ENCODE peak calls at places on chromosomes 11 and 22, in five cellular contexts. L, Z, I, E and C are unnamed samples.

GRCh38 chr11:1744137-1744878 is 6.1 kb downstream of the IFITM10 start:
- DNase-seq in L (no peak), Z (no peak), I (no peak), E (no peak), C (no peak)

GRCh38 chr11:99260696-99261095 is 239.9 kb downstream of the CNTN5 start:
- DNase-seq in L (no peak), Z (no peak), I (no peak), E (no peak), C (no peak)

GRCh38 chr22:29154364-29155048 is 51.2 kb upstream of the EMID1 start:
- DNase-seq in L (peak), Z (no peak), I (peak), E (peak), C (peak)

GRCh38 chr22:36236338-36237319 is 2.7 kb downstream of the APOL2 start:
- DNase-seq in L (no peak), Z (no peak), I (no peak), E (no peak), C (no peak)

GRCh38 chr11:17538731-17539130 is 5.5 kb downstream of the USH1C start:
- DNase-seq in L (no peak), Z (no peak), I (no peak), E (no peak), C (no peak)

GRCh38 chr22:41341990-41342389 is 39.8 kb upstream of the TEF start:
- DNase-seq in L (no peak), Z (peak), I (no peak), E (no peak), C (no peak)

GRCh38 chr11:102936864-102937509 is 18.5 kb downstream of the MMP13 start:
- DNase-seq in L (no peak), Z (peak), I (no peak), E (no peak), C (no peak)

GRCh38 chr11:96187779-96188624 is 155.0 kb downstream of the MAML2 start:
- DNase-seq in L (no peak), Z (no peak), I (peak), E (no peak), C (no peak)

GRCh38 chr11:84014539-84014938 is 728.4 kb upstream of the CCDC90B start:
- DNase-seq in L (no peak), Z (no peak), I (no peak), E (no peak), C (no peak)

GRCh38 chr22:50082961-50083461 is 2.2 kb downstream of the MLC1 start:
- DNase-seq in L (no peak), Z (no peak), I (peak), E (no peak), C (no peak)

GRCh38 chr11:22974251-22974650 is 114.0 kb upstream of the CCDC179 start:
- DNase-seq in L (no peak), Z (no peak), I (no peak), E (no peak), C (no peak)

GRCh38 chr11:2207212-2207611 is 35.6 kb upstream of the TH start:
- DNase-seq in L (peak), Z (no peak), I (no peak), E (peak), C (no peak)

GRCh38 chr22:33335611-33336279 is 277.6 kb upstream of the SYN3 start:
- DNase-seq in L (no peak), Z (no peak), I (peak), E (no peak), C (no peak)

DNA sequence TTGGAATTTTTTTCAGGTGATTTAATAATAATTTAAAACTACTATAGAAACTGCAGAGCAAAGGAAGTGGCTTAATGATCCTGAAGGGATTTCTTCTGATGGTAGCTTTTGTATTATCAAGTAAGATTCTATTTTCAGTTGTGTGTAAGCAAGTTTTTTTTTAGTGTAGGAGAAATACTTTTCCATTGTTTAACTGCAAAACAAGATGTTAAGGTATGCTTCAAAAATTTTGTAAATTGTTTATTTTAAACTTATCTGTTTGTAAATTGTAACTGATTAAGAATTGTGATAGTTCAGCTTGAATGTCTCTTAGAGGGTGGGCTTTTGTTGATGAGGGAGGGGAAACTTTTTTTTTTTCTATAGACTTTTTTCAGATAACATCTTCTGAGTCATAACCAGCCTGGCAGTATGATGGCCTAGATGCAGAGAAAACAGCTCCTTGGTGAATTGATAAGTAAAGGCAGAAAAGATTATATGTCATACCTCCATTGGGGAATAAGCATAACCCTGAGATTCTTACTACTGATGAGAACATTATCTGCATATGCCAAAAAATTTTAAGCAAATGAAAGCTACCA is 3.5 kb downstream of the MALAT1 start:
- DNase-seq in L (no peak), Z (no peak), I (no peak), E (no peak), C (no peak)
- TF ChIP-seq POLR2AphosphoS5 in L (no peak), Z (no peak), I (no peak), E (peak), C (no peak)

GRCh38 chr22:46513908-46514550 is 23.4 kb downstream of the CELSR1 start:
- DNase-seq in L (no peak), Z (peak), I (no peak), E (no peak), C (no peak)
- TF ChIP-seq RAD21 in L (no peak), Z (no peak), I (no peak), E (no peak), C (no peak)

GRCh38 chr11:9357041-9357440 is 27.4 kb upstream of the IPO7 start:
- DNase-seq in L (no peak), Z (no peak), I (no peak), E (no peak), C (no peak)

GRCh38 chr11:9351321-9351881 is 33.1 kb upstream of the IPO7 start:
- DNase-seq in L (no peak), Z (no peak), I (no peak), E (no peak), C (no peak)

GRCh38 chr11:9347100-9347499 is 32.7 kb upstream of the TMEM41B start:
- DNase-seq in L (no peak), Z (no peak), I (no peak), E (peak), C (no peak)

DNA sequence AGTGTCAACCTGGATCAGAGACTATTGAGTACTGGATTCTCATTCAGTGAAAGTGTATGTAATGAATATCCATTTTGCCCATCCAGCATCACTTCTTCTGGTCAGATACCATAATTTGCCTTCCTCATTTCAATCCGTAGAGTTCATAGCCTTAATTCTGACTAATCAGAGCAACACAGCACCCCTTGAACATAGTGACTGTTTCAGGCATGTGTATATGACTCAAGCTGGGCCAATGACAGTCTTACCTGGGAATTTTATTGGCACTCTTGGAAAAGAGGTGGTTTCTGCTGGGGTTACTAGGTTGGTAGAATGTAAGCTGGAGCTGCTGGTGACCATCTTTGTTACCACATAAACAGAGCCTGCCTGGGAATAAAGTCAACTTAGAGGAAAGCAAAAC is 32.5 kb upstream of the IPO7 start:
- DNase-seq in L (no peak), Z (no peak), I (no peak), E (no peak), C (no peak)
- TF ChIP-seq ZNF274 in L (no peak), Z (no peak), I (no peak), E (no peak), C (no peak)

GRCh38 chr22:24416095-24416494 is 11.3 kb upstream of the ADORA2A start:
- DNase-seq in L (peak), Z (no peak), I (no peak), E (no peak), C (no peak)
- TF ChIP-seq POLR2AphosphoS5 in L (no peak), Z (no peak), I (no peak), E (no peak), C (no peak)

DNA sequence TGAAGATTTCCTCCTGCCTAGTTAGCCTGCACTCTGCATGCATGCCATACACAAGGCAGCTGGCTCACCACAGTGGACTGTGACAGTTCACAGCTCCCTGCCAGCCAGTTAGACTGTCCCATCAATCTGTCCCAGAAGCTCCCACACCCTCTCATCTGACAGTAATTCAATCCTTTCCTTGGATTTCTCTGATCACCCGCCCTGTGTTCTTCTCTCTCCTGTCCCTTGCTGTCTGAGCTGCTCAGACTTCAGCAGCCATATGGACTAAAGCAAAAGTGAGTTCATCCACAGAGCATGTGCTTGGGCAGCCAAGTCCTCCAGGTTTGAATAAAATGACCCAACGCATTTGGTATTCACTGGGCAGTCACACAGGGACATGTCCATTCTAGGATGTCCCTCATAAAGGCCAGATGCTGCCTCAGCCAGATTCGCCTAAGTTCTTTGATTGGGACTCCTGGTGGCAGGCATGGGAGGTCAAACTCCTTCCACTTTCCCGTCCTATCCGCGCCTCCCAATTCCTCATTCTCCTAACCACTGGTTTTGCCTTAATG is 54.5 kb upstream of the ZBTB44 start:
- DNase-seq in L (no peak), Z (no peak), I (no peak), E (no peak), C (no peak)
- TF ChIP-seq RAD21 in L (peak), Z (no peak), I (no peak), E (no peak), C (no peak)